ENCODE peak calls at places on chromosomes 2 and 18, in four cellular contexts. K is tibial artery; U is NCI-H1417; C is CD4-positive, CD25-positive, alpha-beta regulatory T cell. S is an unnamed sample.

GRCh38 chr2:16635796-16636699 is 29.6 kb downstream of the CYRIA start:
- DNase-seq in K (no peak), U (no peak), C (no peak), S (no peak)

GRCh38 chr2:76406134-76406855 is 695.6 kb upstream of the GCFC2 start:
- DNase-seq in K (no peak), U (no peak), C (no peak), S (peak)

GRCh38 chr2:7671312-7671711 is 754.1 kb downstream of the RNF144A start:
- DNase-seq in K (peak), U (no peak), C (no peak), S (no peak)

GRCh38 chr2:166117491-166117890 is 10.3 kb downstream of the SCN1A start:
- DNase-seq in K (no peak), U (no peak), C (no peak), S (no peak)

GRCh38 chr18:32301976-32302743 is 112.3 kb downstream of the MEP1B start:
- DNase-seq in K (no peak), U (no peak), C (no peak), S (no peak)

GRCh38 chr2:241798081-241798630 is 10.8 kb upstream of the NEU4 start:
- DNase-seq in K (peak), U (no peak), C (no peak), S (no peak)

GRCh38 chr2:106108351-106108750 is 85.8 kb downstream of the UXS1 start:
- DNase-seq in K (no peak), U (no peak), C (no peak), S (no peak)

GRCh38 chr2:113760400-113760799 is 4.0 kb upstream of the SLC35F5 start:
- DNase-seq in K (no peak), U (no peak), C (no peak), S (no peak)

GRCh38 chr2:203706403-203706802 is at the start of gene CD28:
- DNase-seq in K (peak), U (no peak), C (peak), S (no peak)

GRCh38 chr2:178320011-178320410 is 125.7 kb downstream of the OSBPL6 start:
- DNase-seq in K (no peak), U (peak), C (no peak), S (no peak)

GRCh38 chr2:179440642-179441251 is 176.1 kb upstream of the SESTD1 start:
- DNase-seq in K (no peak), U (no peak), C (peak), S (no peak)

GRCh38 chr2:152089238-152089637 is 9.6 kb downstream of the CACNB4 start:
- DNase-seq in K (no peak), U (no peak), C (no peak), S (no peak)

GRCh38 chr18:55256568-55257289 is 297.5 kb upstream of the CCDC68 start:
- DNase-seq in K (no peak), U (no peak), C (no peak), S (no peak)

GRCh38 chr2:182980115-182980514 is 58.1 kb downstream of the NCKAP1 start:
- DNase-seq in K (no peak), U (no peak), C (peak), S (peak)

GRCh38 chr18:37210781-37211180 is 354.8 kb downstream of the CELF4 start:
- DNase-seq in K (no peak), U (no peak), C (no peak), S (no peak)

GRCh38 chr2:230890696-230891095 is 26.0 kb downstream of the ITM2C start:
- DNase-seq in K (no peak), U (no peak), C (no peak), S (no peak)

GRCh38 chr2:197851451-197851850 is 47.1 kb downstream of the PLCL1 start:
- DNase-seq in K (no peak), U (no peak), C (peak), S (peak)

GRCh38 chr2:22879009-22879863 is 505.7 kb upstream of the KLHL29 start:
- DNase-seq in K (no peak), U (no peak), C (no peak), S (no peak)

GRCh38 chr2:147568109-147568508 is 276.7 kb upstream of the ACVR2A start:
- DNase-seq in K (no peak), U (no peak), C (no peak), S (no peak)

GRCh38 chr18:9417081-9417841 is 58.1 kb upstream of the RALBP1 start:
- DNase-seq in K (no peak), U (peak), C (no peak), S (peak)

GRCh38 chr18:79543861-79544385 is 135.7 kb upstream of the CTDP1 start:
- DNase-seq in K (peak), U (no peak), C (no peak), S (no peak)

GRCh38 chr18:63444567-63444966 is 22.3 kb upstream of the VPS4B start:
- DNase-seq in K (peak), U (no peak), C (peak), S (no peak)

GRCh38 chr18:2889761-2890192 is 43.0 kb downstream of the EMILIN2 start:
- DNase-seq in K (no peak), U (no peak), C (peak), S (no peak)

GRCh38 chr18:61209802-61210201 is 123.4 kb upstream of the CDH20 start:
- DNase-seq in K (peak), U (no peak), C (no peak), S (no peak)

GRCh38 chr2:23122681-23123080 is 262.3 kb upstream of the KLHL29 start:
- DNase-seq in K (no peak), U (no peak), C (no peak), S (no peak)

GRCh38 chr18:63178526-63178880 is 141.1 kb downstream of the BCL2 start:
- DNase-seq in K (peak), U (no peak), C (no peak), S (peak)

GRCh38 chr2:197152451-197153228 is 157.9 kb downstream of the ANKRD44 start:
- DNase-seq in K (no peak), U (no peak), C (peak), S (no peak)

GRCh38 chr2:195651041-195651440 is 6.0 kb upstream of the SLC39A10 start:
- DNase-seq in K (no peak), U (no peak), C (no peak), S (no peak)

GRCh38 chr2:102801098-102801718 is 39.4 kb downstream of the TMEM182 start:
- DNase-seq in K (no peak), U (no peak), C (peak), S (no peak)

GRCh38 chr2:169462896-169463695 is 16.2 kb upstream of the BBS5 start:
- DNase-seq in K (no peak), U (no peak), C (no peak), S (no peak)

GRCh38 chr2:35410431-35411061 is 945.0 kb upstream of the CRIM1 start:
- DNase-seq in K (no peak), U (peak), C (peak), S (peak)

GRCh38 chr2:224062481-224063307 is 23.6 kb upstream of the SERPINE2 start:
- DNase-seq in K (no peak), U (no peak), C (peak), S (peak)

GRCh38 chr2:118801154-118801553 is 46.3 kb downstream of the EN1 start:
- DNase-seq in K (no peak), U (no peak), C (no peak), S (no peak)

GRCh38 chr2:61969376-61969775 is 63.9 kb downstream of the COMMD1 start:
- DNase-seq in K (no peak), U (no peak), C (no peak), S (no peak)

GRCh38 chr2:191109888-191110287 is 40.9 kb downstream of the STAT4 start:
- DNase-seq in K (no peak), U (no peak), C (no peak), S (no peak)

GRCh38 chr2:236862961-236863728 is 222.5 kb upstream of the COPS8 start:
- DNase-seq in K (no peak), U (no peak), C (no peak), S (no peak)

S was measured in H7.